ENCODE peak calls at places on chromosomes 16 and 17, in four cellular contexts. J, N, I and Y are unnamed samples.

GRCh38 chr17:28860363-28860808 is 5.6 kb downstream of the ERAL1 start:
- DNase-seq in N (no peak), J (no peak), I (no peak), Y (no peak)

GRCh38 chr17:29855686-29856085 is 74.3 kb downstream of the SSH2 start:
- DNase-seq in N (no peak), I (no peak), J (no peak), Y (no peak)

GRCh38 chr16:19184823-19185509 is 16.9 kb downstream of the SYT17 start:
- DNase-seq in J (no peak), N (no peak), I (no peak), Y (no peak)

GRCh38 chr16:23826528-23827244 is 9.1 kb upstream of the PRKCB start:
- DNase-seq in J (no peak), N (no peak), I (no peak), Y (peak)

GRCh38 chr17:81018044-81018802 is 16.7 kb upstream of the BAIAP2 start:
- DNase-seq in J (no peak), N (no peak), I (no peak), Y (peak)

GRCh38 chr17:66508896-66509843 is 206.8 kb downstream of the PRKCA start:
- DNase-seq in J (no peak), N (no peak), I (peak), Y (no peak)

GRCh38 chr17:10156579-10157488 is 41.6 kb downstream of the GAS7 start:
- DNase-seq in N (peak), J (peak), I (peak), Y (peak)

GRCh38 chr17:6995500-6996255 is at the start of gene ALOX12:
- DNase-seq in I (no peak), N (no peak), J (no peak), Y (no peak)

GRCh38 chr16:85138073-85138824 is 26.0 kb upstream of the CIBAR2 start:
- DNase-seq in J (no peak), I (no peak), N (no peak), Y (no peak)

GRCh38 chr17:73304971-73305786 is 6.6 kb downstream of the CDC42EP4 start:
- DNase-seq in I (peak), J (peak), N (peak), Y (no peak)

GRCh38 chr17:80986816-80987480 is 4.7 kb upstream of the CHMP6 start:
- DNase-seq in I (peak), J (no peak), N (no peak), Y (no peak)

GRCh38 chr17:1188812-1189211 is 9.0 kb upstream of the ABR start:
- DNase-seq in N (peak), I (peak), J (peak), Y (no peak)

DNA sequence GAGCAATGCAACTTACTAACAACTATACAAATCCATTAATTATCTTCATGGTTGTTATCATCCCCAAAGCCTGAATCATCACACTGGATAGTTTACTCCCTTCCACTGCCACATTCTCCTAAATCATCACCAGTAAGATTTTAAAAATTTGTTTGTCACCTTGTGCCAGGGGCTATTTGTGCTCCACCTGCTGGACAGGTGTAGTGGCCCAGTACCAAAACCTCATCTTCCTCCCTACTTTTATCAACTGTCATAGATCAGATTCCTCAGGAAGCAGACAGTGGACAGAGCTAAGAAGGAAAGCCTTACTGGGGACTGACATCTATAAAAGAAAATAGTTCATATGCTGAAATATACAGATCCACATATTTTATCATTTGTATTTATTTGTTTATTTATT is 280.4 kb downstream of the CDH11 start:
- DNase-seq in J (no peak), I (no peak), N (no peak), Y (no peak)
- TF ChIP-seq CTCF in J (no peak), I (no peak), N (no peak), Y (no peak)

GRCh38 chr17:64109400-64109799 is 20.5 kb downstream of the ERN1 start:
- DNase-seq in I (no peak), J (no peak), N (no peak), Y (no peak)
- H3K4me3 ChIP-seq in I (no peak), J (no peak), N (no peak), Y (no peak)

GRCh38 chr16:13100970-13101369 is 199.6 kb downstream of the SHISA9 start:
- DNase-seq in I (no peak), J (no peak), N (no peak), Y (no peak)

GRCh38 chr16:13098536-13098935 is 197.1 kb downstream of the SHISA9 start:
- DNase-seq in J (no peak), N (no peak), I (no peak), Y (no peak)

GRCh38 chr16:13102401-13102800 is 201.0 kb downstream of the SHISA9 start:
- DNase-seq in N (no peak), I (no peak), J (no peak), Y (no peak)

GRCh38 chr16:13101828-13102227 is 200.4 kb downstream of the SHISA9 start:
- DNase-seq in N (no peak), I (no peak), J (no peak), Y (no peak)

DNA sequence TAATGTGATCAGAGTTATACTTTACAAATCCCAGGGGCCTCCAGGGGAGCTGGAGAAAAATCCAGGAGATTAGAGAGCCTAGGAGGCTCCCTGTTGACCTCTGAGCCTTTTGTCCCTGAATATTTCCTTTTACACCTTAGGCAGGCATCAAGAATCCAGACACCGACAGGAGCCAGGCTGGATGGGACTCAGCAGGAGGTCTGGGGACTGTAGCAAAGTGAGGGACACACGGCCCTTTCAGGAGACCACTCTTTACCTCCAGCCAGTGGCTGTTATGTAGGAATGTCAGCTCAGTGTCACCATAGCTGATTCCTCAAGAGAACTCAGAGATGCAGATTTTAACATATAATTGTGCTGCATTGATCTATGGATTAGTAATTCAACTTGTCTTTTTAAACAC is 198.4 kb downstream of the SHISA9 start:
- DNase-seq in I (no peak), J (no peak), N (no peak), Y (no peak)
- TF ChIP-seq CTCF in I (no peak), J (no peak), N (no peak), Y (no peak)

DNA sequence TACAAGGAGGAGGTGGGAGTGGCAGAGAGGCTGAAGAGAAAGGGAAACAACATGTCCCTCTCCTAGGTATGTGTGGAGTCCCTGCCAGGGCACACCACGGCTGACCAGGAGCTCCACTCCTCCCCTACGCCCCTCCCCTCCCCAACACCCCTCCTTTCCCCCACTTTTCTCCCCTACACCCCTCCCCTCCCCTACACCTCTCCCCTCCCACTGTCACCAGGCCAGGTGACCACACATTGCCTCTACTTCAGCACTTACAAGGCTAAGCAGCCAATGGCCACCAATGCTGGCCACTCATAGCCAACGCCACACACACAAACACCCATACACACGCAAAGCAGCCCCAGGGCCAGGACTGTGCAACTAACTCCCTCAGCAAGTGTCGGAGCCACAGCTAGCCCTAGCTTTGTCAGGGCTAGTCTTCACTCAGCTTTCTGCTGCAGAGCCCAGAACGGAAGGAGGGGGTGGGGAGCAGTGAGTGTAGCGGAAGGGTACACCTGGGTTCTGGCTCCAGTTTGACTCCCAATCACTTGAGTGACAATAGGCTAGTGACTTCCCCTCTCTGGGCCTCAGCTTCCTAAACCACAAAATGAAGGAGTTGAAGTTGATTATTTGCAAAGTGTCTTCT is 8.2 kb downstream of the CAVIN1 start:
- DNase-seq in I (no peak), N (no peak), J (no peak), Y (peak)
- H3K4me3 ChIP-seq in I (no peak), N (no peak), J (peak), Y (no peak)

GRCh38 chr16:57977418-57978069 is 6.6 kb upstream of the CNGB1 start:
- DNase-seq in N (no peak), J (no peak), I (no peak), Y (no peak)
- TF ChIP-seq CTCF in N (no peak), J (no peak), I (no peak), Y (no peak)

DNA sequence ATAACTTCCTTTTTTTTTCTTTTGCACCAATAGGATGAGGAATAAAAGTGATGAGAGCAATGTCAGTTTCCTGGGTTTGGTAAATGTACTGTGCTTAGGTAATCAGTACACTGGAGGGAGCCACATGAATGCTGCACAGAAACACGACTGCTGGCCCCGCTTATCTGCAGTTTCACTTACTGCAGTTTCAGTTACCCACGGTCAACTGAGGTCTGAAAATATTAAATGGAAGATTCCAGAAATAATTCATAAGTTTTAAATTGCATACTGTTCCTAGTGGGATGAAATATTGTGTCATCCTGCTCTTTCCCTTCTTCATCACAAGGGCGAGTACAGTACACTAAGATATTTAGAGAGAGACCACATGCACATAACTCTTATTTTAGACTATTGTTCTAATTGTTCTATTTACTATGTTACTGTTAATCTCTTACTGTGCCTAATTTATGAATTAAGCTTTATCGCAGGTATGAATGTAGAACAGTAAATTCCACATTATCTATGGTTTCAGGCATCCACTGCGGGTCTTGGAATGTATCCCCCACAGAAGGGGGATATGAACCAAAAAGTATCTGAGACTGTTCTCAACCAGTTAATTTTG is 6.4 kb upstream of the LGALS3BP start:
- DNase-seq in N (peak), J (peak), I (peak), Y (no peak)
- H3K4me3 ChIP-seq in N (no peak), J (peak), I (no peak), Y (peak)

DNA sequence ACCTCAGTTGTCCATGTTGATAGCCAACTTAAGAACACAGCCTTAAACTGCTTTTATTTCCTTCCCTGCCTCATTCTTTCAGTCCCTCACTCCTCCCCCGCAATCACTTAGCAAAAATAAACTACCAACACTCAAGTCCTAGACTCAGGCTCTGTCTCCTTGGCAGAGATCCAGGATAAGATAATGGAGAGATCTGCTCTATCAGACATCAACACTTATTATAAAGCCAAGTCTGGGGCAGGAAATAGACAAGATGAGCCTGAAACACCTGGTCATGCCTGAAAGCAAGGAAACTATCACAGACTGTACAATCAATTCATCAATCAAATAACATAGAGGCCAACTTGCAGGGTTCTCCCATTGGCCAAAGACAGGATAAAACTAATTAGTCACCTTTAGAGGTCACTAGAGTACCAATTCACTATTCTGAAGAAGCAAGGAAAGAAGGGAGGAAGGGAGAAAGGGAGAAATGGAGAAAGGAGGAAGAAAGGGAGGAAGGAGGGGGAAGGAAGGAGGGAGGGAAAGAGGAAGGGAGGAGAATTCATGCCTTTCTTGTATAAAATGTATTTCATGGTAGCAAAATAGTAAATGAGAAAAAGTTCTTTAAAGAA is 15.6 kb downstream of the HYDIN start:
- DNase-seq in I (no peak), N (no peak), J (no peak), Y (no peak)
- TF ChIP-seq CTCF in I (no peak), N (no peak), J (peak), Y (no peak)